ENCODE peak calls at places on chromosomes 12 and 14, in ten cellular contexts. W, H, Y, I, X, U, K, C, M and R are unnamed samples.

GRCh38 chr12:121626853-121627623 is 708 bp downstream of the ORAI1 start:
- DNase-seq in W (peak), H (peak), Y (peak), I (peak), X (peak), U (peak), K (peak), C (peak), M (peak), R (no peak)

GRCh38 chr14:67263499-67264149 is 22.4 kb downstream of the PALS1 start:
- DNase-seq in W (no peak), H (peak), Y (peak), I (peak), X (no peak), U (peak), K (no peak), C (no peak), M (no peak), R (no peak)

GRCh38 chr12:98533723-98534251 is 18.4 kb downstream of the TMPO start:
- DNase-seq in W (no peak), H (peak), Y (no peak), I (peak), X (no peak), U (no peak), K (no peak), C (no peak), M (no peak), R (peak)

GRCh38 chr12:118777550-118777949 is 203.8 kb upstream of the SRRM4 start:
- DNase-seq in W (no peak), H (no peak), Y (no peak), I (no peak), X (no peak), U (no peak), K (no peak), C (no peak), M (no peak), R (no peak)

GRCh38 chr14:58942516-58942915 is 246.0 kb upstream of the DAAM1 start:
- DNase-seq in W (no peak), H (peak), Y (no peak), I (peak), X (no peak), U (peak), K (no peak), C (no peak), M (no peak), R (no peak)

GRCh38 chr14:29054119-29054518 is 287.5 kb downstream of the FOXG1 start:
- DNase-seq in W (no peak), H (no peak), Y (no peak), I (no peak), X (no peak), U (no peak), K (no peak), C (no peak), M (no peak), R (no peak)

GRCh38 chr12:95848575-95849388 is 10.0 kb upstream of the SNRPF start:
- DNase-seq in W (no peak), H (peak), Y (peak), I (peak), X (no peak), U (peak), K (no peak), C (no peak), M (peak), R (no peak)

GRCh38 chr14:66078031-66078430 is 408.1 kb upstream of the CCDC196 start:
- DNase-seq in W (no peak), H (no peak), Y (no peak), I (no peak), X (no peak), U (no peak), K (no peak), C (no peak), M (no peak), R (no peak)

GRCh38 chr14:75610839-75611238 is 32.4 kb downstream of the FLVCR2 start:
- DNase-seq in W (no peak), H (no peak), Y (peak), I (peak), X (no peak), U (peak), K (no peak), C (no peak), M (no peak), R (no peak)

GRCh38 chr12:53899230-53899629 is 39.4 kb upstream of the HOXC13 start:
- DNase-seq in W (no peak), H (no peak), Y (no peak), I (no peak), X (no peak), U (no peak), K (no peak), C (no peak), M (no peak), R (no peak)

GRCh38 chr12:31832740-31833540 is 104.1 kb upstream of the AMN1 start:
- DNase-seq in W (no peak), H (no peak), Y (no peak), I (no peak), X (no peak), U (no peak), K (no peak), C (peak), M (no peak), R (no peak)

GRCh38 chr12:116152268-116152667 is 125.2 kb downstream of the MED13L start:
- DNase-seq in W (no peak), H (peak), Y (peak), I (peak), X (no peak), U (peak), K (no peak), C (no peak), M (no peak), R (peak)

GRCh38 chr12:131759176-131759575 is 48.3 kb downstream of the SFSWAP start:
- DNase-seq in W (no peak), H (no peak), Y (no peak), I (no peak), X (no peak), U (no peak), K (no peak), C (no peak), M (no peak), R (no peak)

GRCh38 chr12:67795235-67795634 is 146.7 kb downstream of the DYRK2 start:
- DNase-seq in W (no peak), H (no peak), Y (peak), I (no peak), X (no peak), U (peak), K (no peak), C (no peak), M (no peak), R (no peak)

GRCh38 chr12:119457251-119457650 is 122.7 kb downstream of the CCDC60 start:
- DNase-seq in W (no peak), H (no peak), Y (no peak), I (no peak), X (no peak), U (no peak), K (no peak), C (no peak), M (no peak), R (no peak)

GRCh38 chr12:107788281-107788680 is 13.8 kb downstream of the ASCL4 start:
- DNase-seq in W (no peak), H (no peak), Y (no peak), I (no peak), X (no peak), U (no peak), K (no peak), C (no peak), M (no peak), R (no peak)

GRCh38 chr14:23861666-23862065 is 91.9 kb upstream of the DHRS4 start:
- DNase-seq in W (no peak), H (no peak), Y (peak), I (no peak), X (no peak), U (peak), K (no peak), C (no peak), M (peak), R (no peak)

GRCh38 chr12:96448287-96448686 is 41.1 kb upstream of the CFAP54 start:
- DNase-seq in W (no peak), H (no peak), Y (peak), I (peak), X (no peak), U (peak), K (no peak), C (no peak), M (no peak), R (no peak)

GRCh38 chr14:25944020-25944419 is 653.8 kb downstream of the NOVA1 start:
- DNase-seq in W (no peak), H (no peak), Y (no peak), I (no peak), X (no peak), U (no peak), K (no peak), C (no peak), M (no peak), R (no peak)

GRCh38 chr14:91417134-91417982 is at the start of gene CCDC88C:
- DNase-seq in W (no peak), H (no peak), Y (no peak), I (no peak), X (peak), U (peak), K (peak), C (peak), M (peak), R (no peak)

GRCh38 chr14:32413967-32414640 is 85.0 kb downstream of the AKAP6 start:
- DNase-seq in W (no peak), H (no peak), Y (no peak), I (no peak), X (no peak), U (peak), K (no peak), C (no peak), M (no peak), R (no peak)

GRCh38 chr12:126051611-126052107 is 986.4 kb downstream of the AACS start:
- DNase-seq in W (no peak), H (peak), Y (no peak), I (peak), X (no peak), U (peak), K (no peak), C (no peak), M (no peak), R (peak)

GRCh38 chr12:124543591-124544310 is 23.7 kb downstream of the NCOR2 start:
- DNase-seq in W (no peak), H (no peak), Y (no peak), I (no peak), X (no peak), U (no peak), K (no peak), C (no peak), M (no peak), R (no peak)

GRCh38 chr14:95468416-95469133 is 47.9 kb downstream of the SYNE3 start:
- DNase-seq in W (no peak), H (no peak), Y (no peak), I (no peak), X (no peak), U (no peak), K (no peak), C (no peak), M (no peak), R (no peak)

GRCh38 chr14:102824832-102825231 is 47.6 kb downstream of the TRAF3 start:
- DNase-seq in W (no peak), H (peak), Y (peak), I (peak), X (no peak), U (peak), K (no peak), C (no peak), M (no peak), R (no peak)

GRCh38 chr12:33205986-33206385 is 233.6 kb downstream of the SYT10 start:
- DNase-seq in W (no peak), H (no peak), Y (no peak), I (no peak), X (no peak), U (peak), K (no peak), C (no peak), M (no peak), R (no peak)

GRCh38 chr12:6763380-6763779 is 2.8 kb upstream of the PTMS start:
- DNase-seq in W (no peak), H (no peak), Y (no peak), I (no peak), X (no peak), U (no peak), K (no peak), C (no peak), M (no peak), R (no peak)

GRCh38 chr12:97924122-97924521 is 461.5 kb downstream of the RMST start:
- DNase-seq in W (no peak), H (no peak), Y (no peak), I (no peak), X (no peak), U (no peak), K (no peak), C (no peak), M (no peak), R (no peak)

GRCh38 chr12:65728913-65729793 is 95.1 kb upstream of the HMGA2 start:
- DNase-seq in W (no peak), H (peak), Y (no peak), I (peak), X (no peak), U (peak), K (no peak), C (no peak), M (no peak), R (no peak)

GRCh38 chr12:121568971-121569808 is 11.6 kb downstream of the KDM2B start:
- DNase-seq in W (no peak), H (peak), Y (peak), I (peak), X (no peak), U (no peak), K (peak), C (no peak), M (no peak), R (no peak)

GRCh38 chr14:104224516-104225281 is 86.3 kb downstream of the KIF26A start:
- DNase-seq in W (no peak), H (no peak), Y (no peak), I (no peak), X (no peak), U (no peak), K (no peak), C (no peak), M (no peak), R (no peak)
- TF ChIP-seq CTCF in W (no peak), H (peak), Y (peak), I (no peak), X (no peak), U (no peak), K (peak), C (no peak), M (peak), R (no peak)

GRCh38 chr14:88234442-88234841 is 88.6 kb downstream of the KCNK10 start:
- DNase-seq in W (no peak), H (no peak), Y (no peak), I (no peak), X (no peak), U (no peak), K (no peak), C (no peak), M (no peak), R (no peak)

GRCh38 chr14:88231626-88232025 is 91.4 kb downstream of the KCNK10 start:
- DNase-seq in W (no peak), H (no peak), Y (no peak), I (no peak), X (no peak), U (no peak), K (no peak), C (no peak), M (no peak), R (no peak)

GRCh38 chr14:88229428-88229827 is 93.6 kb downstream of the KCNK10 start:
- DNase-seq in W (no peak), H (no peak), Y (no peak), I (no peak), X (no peak), U (peak), K (no peak), C (no peak), M (no peak), R (no peak)

GRCh38 chr14:88232783-88233182 is 90.3 kb downstream of the KCNK10 start:
- DNase-seq in W (no peak), H (no peak), Y (no peak), I (no peak), X (no peak), U (no peak), K (no peak), C (no peak), M (no peak), R (no peak)

DNA sequence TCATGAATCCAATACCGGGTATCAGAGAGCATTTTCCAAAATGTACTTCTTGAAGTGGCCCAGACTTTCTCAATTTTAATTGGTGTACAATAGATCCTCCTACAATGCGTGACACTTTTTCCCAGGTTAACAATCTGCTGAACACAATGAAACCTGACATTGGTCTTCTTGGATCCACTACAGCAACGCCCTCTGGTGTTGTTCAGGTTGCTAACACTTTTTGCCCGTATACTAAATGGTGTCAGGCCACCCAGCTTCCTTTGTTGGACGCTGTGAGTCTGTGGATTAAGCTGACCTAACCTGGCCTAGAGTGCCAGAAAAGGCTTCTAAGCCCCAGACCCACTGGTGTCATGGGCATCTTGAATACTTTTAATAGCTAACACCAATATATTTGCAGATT is 89.2 kb downstream of the KCNK10 start:
- DNase-seq in W (no peak), H (no peak), Y (no peak), I (peak), X (no peak), U (peak), K (no peak), C (no peak), M (no peak), R (no peak)
- TF ChIP-seq CTCF in W (no peak), H (no peak), Y (peak), I (no peak), X (no peak), U (peak), K (no peak), C (no peak), M (no peak), R (no peak)

GRCh38 chr14:96699666-96700065 is 97.5 kb upstream of the VRK1 start:
- DNase-seq in W (no peak), H (no peak), Y (no peak), I (no peak), X (no peak), U (no peak), K (no peak), C (no peak), M (no peak), R (no peak)

GRCh38 chr14:96693986-96694385 is 103.2 kb upstream of the VRK1 start:
- DNase-seq in W (no peak), H (no peak), Y (no peak), I (no peak), X (no peak), U (no peak), K (no peak), C (no peak), M (no peak), R (no peak)

GRCh38 chr14:96702831-96703230 is 94.4 kb upstream of the VRK1 start:
- DNase-seq in W (no peak), H (no peak), Y (no peak), I (no peak), X (no peak), U (no peak), K (no peak), C (no peak), M (no peak), R (no peak)

GRCh38 chr14:96693252-96693820 is 103.8 kb upstream of the VRK1 start:
- DNase-seq in W (no peak), H (no peak), Y (no peak), I (no peak), X (no peak), U (no peak), K (no peak), C (no peak), M (no peak), R (no peak)

GRCh38 chr14:96698846-96699543 is 98.2 kb upstream of the VRK1 start:
- DNase-seq in W (no peak), H (no peak), Y (no peak), I (no peak), X (no peak), U (no peak), K (no peak), C (no peak), M (no peak), R (no peak)
- TF ChIP-seq CTCF in W (no peak), H (no peak), Y (no peak), I (no peak), X (no peak), U (no peak), K (no peak), C (no peak), M (no peak), R (no peak)

GRCh38 chr14:100275214-100275613 is 31.0 kb downstream of the SLC25A29 start:
- DNase-seq in W (no peak), H (no peak), Y (no peak), I (no peak), X (no peak), U (no peak), K (no peak), C (no peak), M (no peak), R (no peak)

GRCh38 chr14:100268591-100269207 is 29.8 kb downstream of the YY1 start:
- DNase-seq in W (no peak), H (peak), Y (peak), I (peak), X (no peak), U (peak), K (no peak), C (no peak), M (no peak), R (no peak)

GRCh38 chr14:100274250-100274649 is 32.0 kb downstream of the SLC25A29 start:
- DNase-seq in W (no peak), H (no peak), Y (no peak), I (no peak), X (no peak), U (no peak), K (no peak), C (no peak), M (no peak), R (no peak)

GRCh38 chr14:100267990-100268389 is 29.0 kb downstream of the YY1 start:
- DNase-seq in W (no peak), H (no peak), Y (no peak), I (no peak), X (no peak), U (no peak), K (no peak), C (no peak), M (no peak), R (no peak)

GRCh38 chr14:100271247-100271939 is 32.4 kb downstream of the YY1 start:
- DNase-seq in W (no peak), H (peak), Y (no peak), I (peak), X (no peak), U (peak), K (no peak), C (no peak), M (peak), R (no peak)
- TF ChIP-seq CTCF in W (no peak), H (peak), Y (peak), I (peak), X (no peak), U (peak), K (peak), C (no peak), M (peak), R (peak)

GRCh38 chr12:127459166-127459565 is 807.8 kb upstream of the TMEM132C start:
- DNase-seq in W (no peak), H (no peak), Y (no peak), I (no peak), X (no peak), U (no peak), K (no peak), C (no peak), M (no peak), R (no peak)

GRCh38 chr12:127450822-127451221 is 816.1 kb upstream of the TMEM132C start:
- DNase-seq in W (no peak), H (no peak), Y (no peak), I (no peak), X (no peak), U (no peak), K (no peak), C (no peak), M (no peak), R (no peak)

GRCh38 chr12:127459687-127460086 is 807.3 kb upstream of the TMEM132C start:
- DNase-seq in W (no peak), H (no peak), Y (no peak), I (no peak), X (no peak), U (no peak), K (no peak), C (no peak), M (no peak), R (no peak)

GRCh38 chr12:127457726-127458125 is 809.2 kb upstream of the TMEM132C start:
- DNase-seq in W (no peak), H (no peak), Y (no peak), I (no peak), X (no peak), U (no peak), K (no peak), C (no peak), M (no peak), R (no peak)

DNA sequence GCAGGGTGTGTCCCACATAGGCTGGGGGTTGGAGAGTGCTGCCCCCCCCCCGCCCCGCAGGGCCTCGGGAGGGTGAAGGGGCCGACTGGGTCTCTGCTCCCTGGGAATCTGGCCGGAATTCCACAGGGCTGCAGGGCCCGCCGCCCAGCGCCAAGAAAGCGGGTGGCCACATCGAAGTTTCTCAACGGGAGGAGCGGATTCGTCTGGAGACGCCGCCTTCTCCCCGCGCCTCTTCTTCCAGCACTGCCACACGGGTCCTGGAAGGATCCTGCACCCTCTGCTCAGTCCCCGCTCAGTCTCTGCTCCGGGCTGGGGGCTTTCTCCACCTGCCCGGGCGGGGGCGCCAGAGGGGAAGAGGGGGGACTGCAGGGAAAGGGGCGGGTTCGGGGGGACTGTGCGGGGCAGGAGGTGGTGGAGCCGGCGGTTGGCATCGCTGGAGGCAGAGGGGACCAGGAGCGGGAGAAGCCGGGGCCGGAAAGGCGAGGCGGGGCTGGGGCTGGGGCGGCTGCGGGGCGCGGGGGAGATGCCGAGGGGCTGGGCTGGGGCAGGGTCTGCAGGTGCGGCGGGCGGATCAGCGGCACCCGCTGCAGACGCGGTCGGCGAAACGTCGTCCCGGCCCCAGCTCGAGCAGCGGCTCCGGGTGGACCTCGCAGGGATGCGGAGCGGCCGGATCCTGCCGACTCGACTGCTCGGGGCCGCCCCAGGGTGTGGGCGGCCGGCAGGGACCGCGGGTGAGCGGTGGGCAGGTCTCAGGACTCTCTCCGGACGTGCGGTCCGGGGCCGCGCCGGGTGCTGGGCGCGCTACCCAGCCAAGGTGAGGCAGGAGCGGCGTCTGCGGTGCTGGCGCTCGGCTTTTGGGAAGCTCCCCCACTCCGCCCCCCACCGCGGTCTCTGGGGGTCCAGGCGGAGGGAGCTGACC is 811.4 kb upstream of the TMEM132C start:
- DNase-seq in W (no peak), H (no peak), Y (no peak), I (no peak), X (no peak), U (no peak), K (no peak), C (no peak), M (no peak), R (no peak)
- TF ChIP-seq CTCF in W (no peak), H (peak), Y (peak), I (no peak), X (no peak), U (no peak), K (no peak), C (no peak), M (no peak), R (peak)